ENCODE peak calls at places on chromosomes 6 and 20, in seven cellular contexts. L, C, T, M, Q, A and P are unnamed samples. For H3K9me3, the result is how much of the 10 kb centered on the place peaks cover.

GRCh38 chr20:63067266-63067635 is 60.5 kb upstream of the BHLHE23 start:
- DNase-seq in L (no peak), C (no peak), T (no peak), M (no peak), Q (no peak), A (no peak), P (no peak)

GRCh38 chr6:26126394-26127221 is 39.4 kb downstream of the HFE start:
- DNase-seq in L (peak), C (no peak), T (no peak), M (peak), Q (no peak), A (no peak), P (no peak)

GRCh38 chr6:168308390-168309144 is 11.0 kb downstream of the DACT2 start:
- DNase-seq in L (no peak), C (no peak), T (no peak), M (no peak), Q (no peak), A (no peak), P (no peak)

GRCh38 chr6:31794866-31795615 is 511 bp downstream of the VARS1 start:
- DNase-seq in L (no peak), C (no peak), T (peak), M (no peak), Q (no peak), A (no peak), P (no peak)

GRCh38 chr20:38880952-38881735 is 45.1 kb upstream of the FAM83D start:
- DNase-seq in L (no peak), C (no peak), T (no peak), M (no peak), Q (no peak), A (no peak), P (no peak)

GRCh38 chr20:48754269-48754668 is 73.5 kb downstream of the PREX1 start:
- DNase-seq in L (no peak), C (no peak), T (no peak), M (no peak), Q (no peak), A (no peak), P (no peak)

GRCh38 chr6:45445749-45446454 is 68.2 kb upstream of the SUPT3H start:
- DNase-seq in L (peak), C (peak), T (peak), M (peak), Q (peak), A (peak), P (no peak)

GRCh38 chr6:40778186-40778585 is 191.0 kb upstream of the LRFN2 start:
- DNase-seq in L (peak), C (no peak), T (no peak), M (no peak), Q (no peak), A (no peak), P (no peak)

GRCh38 chr20:48799315-48800105 is 28.3 kb downstream of the PREX1 start:
- DNase-seq in L (no peak), C (no peak), T (no peak), M (no peak), Q (no peak), A (no peak), P (no peak)

GRCh38 chr6:89100114-89100513 is 17.8 kb downstream of the SRSF12 start:
- DNase-seq in L (no peak), C (no peak), T (no peak), M (no peak), Q (no peak), A (no peak), P (no peak)

GRCh38 chr6:44247338-44248302 is 719 bp downstream of the HSP90AB1 start:
- DNase-seq in L (peak), C (peak), T (peak), M (peak), Q (peak), A (peak), P (peak)

GRCh38 chr6:119350202-119351004 is 842 bp upstream of the MAN1A1 start:
- DNase-seq in L (peak), C (no peak), T (no peak), M (peak), Q (peak), A (no peak), P (no peak)

GRCh38 chr6:158847786-158848185 is 28.6 kb upstream of the EZR start:
- DNase-seq in L (no peak), C (no peak), T (no peak), M (no peak), Q (no peak), A (no peak), P (no peak)

GRCh38 chr6:122869437-122870024 is 80.5 kb downstream of the SMPDL3A start:
- DNase-seq in L (peak), C (no peak), T (peak), M (peak), Q (peak), A (no peak), P (no peak)

GRCh38 chr6:116373300-116373699 is 2.6 kb downstream of the DSE start:
- DNase-seq in L (no peak), C (no peak), T (no peak), M (no peak), Q (no peak), A (no peak), P (no peak)
- H3K27ac ChIP-seq in L (no peak), C (no peak), T (no peak), M (no peak), Q (no peak), A (no peak), P (no peak)

GRCh38 chr6:86685230-86685797 is 252.0 kb upstream of the HTR1E start:
- DNase-seq in L (peak), C (no peak), T (no peak), M (no peak), Q (no peak), A (no peak), P (no peak)

GRCh38 chr6:86682297-86682696 is 255.0 kb upstream of the HTR1E start:
- DNase-seq in L (no peak), C (no peak), T (no peak), M (no peak), Q (no peak), A (no peak), P (no peak)

GRCh38 chr6:86686496-86686895 is 250.8 kb upstream of the HTR1E start:
- DNase-seq in L (no peak), C (no peak), T (no peak), M (no peak), Q (no peak), A (no peak), P (no peak)

GRCh38 chr6:86683132-86683908 is 254.0 kb upstream of the HTR1E start:
- DNase-seq in L (no peak), C (no peak), T (no peak), M (no peak), Q (no peak), A (no peak), P (no peak)
- H3K9me3 ChIP-seq in L (under half), C (under half), T (under half), M (under half), Q (under half), A (under half), P (under half)

GRCh38 chr6:29354980-29355379 is 13.7 kb downstream of the OR5V1 start:
- DNase-seq in L (no peak), C (no peak), T (no peak), M (no peak), Q (no peak), A (no peak), P (no peak)
- H3K27ac ChIP-seq in L (no peak), C (no peak), T (no peak), M (no peak), Q (no peak), A (no peak), P (no peak)

GRCh38 chr6:110799655-110800054 is 15.6 kb downstream of the CDK19 start:
- DNase-seq in L (no peak), C (no peak), T (no peak), M (no peak), Q (no peak), A (no peak), P (no peak)
- H3K9me3 ChIP-seq in L (under half), C (under half), T (under half), M (under half), Q (under half), A (under half), P (under half)

GRCh38 chr6:140485740-140486467 is 1111.5 kb upstream of the CITED2 start:
- DNase-seq in L (peak), C (no peak), T (peak), M (no peak), Q (peak), A (peak), P (no peak)
- H3K27ac ChIP-seq in L (peak), C (peak), T (peak), M (no peak), Q (no peak), A (peak), P (no peak)

GRCh38 chr6:27451660-27452390 is 21.1 kb downstream of the ZNF184 start:
- DNase-seq in L (no peak), C (no peak), T (no peak), M (no peak), Q (no peak), A (no peak), P (no peak)

GRCh38 chr6:27448456-27448855 is 24.4 kb downstream of the ZNF184 start:
- DNase-seq in L (no peak), C (no peak), T (no peak), M (no peak), Q (no peak), A (no peak), P (no peak)

GRCh38 chr6:27452496-27452897 is 20.4 kb downstream of the ZNF184 start:
- DNase-seq in L (peak), C (no peak), T (no peak), M (no peak), Q (no peak), A (no peak), P (no peak)
- H3K9me3 ChIP-seq in L (half or more), C (half or more), T (under half), M (half or more), Q (under half), A (under half), P (half or more)

DNA sequence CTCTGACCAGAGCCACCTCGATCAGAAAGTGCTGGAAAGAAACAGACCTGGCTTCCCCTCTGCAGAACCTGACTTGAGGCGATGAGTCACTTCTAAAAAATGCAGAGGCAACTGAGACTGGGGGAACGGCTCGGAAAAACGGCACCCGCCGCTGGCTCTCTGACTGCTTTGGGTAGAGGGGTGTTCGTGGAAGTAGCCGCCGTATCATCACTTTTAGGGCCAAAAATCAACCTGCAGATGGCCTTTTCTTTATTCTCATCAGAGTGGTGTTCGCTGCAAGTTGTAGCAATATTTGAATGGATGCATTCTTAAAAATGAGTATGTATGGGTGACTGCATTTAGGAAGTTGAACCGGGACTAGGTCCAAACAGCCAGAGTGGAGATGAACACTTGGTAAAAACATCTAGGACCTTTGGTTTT is 807 bp downstream of the CAP2 start:
- DNase-seq in L (peak), C (no peak), T (peak), M (peak), Q (peak), A (peak), P (no peak)
- H3K27ac ChIP-seq in L (peak), C (peak), T (peak), M (peak), Q (peak), A (peak), P (no peak)